ENCODE peak calls at places on chromosomes 12 and 14, in seven cellular contexts. One of them, this sample, is unnamed. For H3K27me3, the result is how much of the 10 kb centered on the place peaks cover.

GRCh38 chr12:67096533-67097318 is 172.4 kb upstream of the CAND1 start:
- DNase-seq in upper lobe of left lung: no peak
- DNase-seq in left ventricle myocardium inferior: no peak
- DNase-seq in CD8-positive, alpha-beta T cell: no peak
- DNase-seq in fibroblast of lung: peak
- DNase-seq in MM.1S: no peak
- DNase-seq in heart left ventricle: no peak
- DNase-seq in this sample: peak

GRCh38 chr12:106296179-106296877 is 6.2 kb upstream of the TCP11L2 start:
- DNase-seq in upper lobe of left lung: no peak
- DNase-seq in CD8-positive, alpha-beta T cell: no peak
- DNase-seq in MM.1S: no peak
- DNase-seq in left ventricle myocardium inferior: no peak
- DNase-seq in fibroblast of lung: peak
- DNase-seq in heart left ventricle: no peak
- DNase-seq in this sample: no peak

GRCh38 chr12:68536885-68537284 is 73.8 kb upstream of the RAP1B start:
- DNase-seq in MM.1S: no peak
- DNase-seq in fibroblast of lung: no peak
- DNase-seq in CD8-positive, alpha-beta T cell: no peak
- DNase-seq in left ventricle myocardium inferior: no peak
- DNase-seq in upper lobe of left lung: no peak
- DNase-seq in heart left ventricle: no peak
- DNase-seq in this sample: no peak

GRCh38 chr12:95548056-95548538 is 3.2 kb downstream of the USP44 start:
- DNase-seq in CD8-positive, alpha-beta T cell: peak
- DNase-seq in left ventricle myocardium inferior: peak
- DNase-seq in heart left ventricle: peak
- DNase-seq in fibroblast of lung: no peak
- DNase-seq in MM.1S: no peak
- DNase-seq in upper lobe of left lung: peak
- DNase-seq in this sample: no peak

GRCh38 chr12:65537978-65538377 is 259.5 kb downstream of the MSRB3 start:
- DNase-seq in upper lobe of left lung: no peak
- DNase-seq in left ventricle myocardium inferior: no peak
- DNase-seq in MM.1S: no peak
- DNase-seq in fibroblast of lung: no peak
- DNase-seq in CD8-positive, alpha-beta T cell: no peak
- DNase-seq in heart left ventricle: no peak
- DNase-seq in this sample: no peak

GRCh38 chr12:116996648-116997047 is 85.9 kb downstream of the FBXW8 start:
- DNase-seq in left ventricle myocardium inferior: no peak
- DNase-seq in MM.1S: no peak
- DNase-seq in heart left ventricle: no peak
- DNase-seq in upper lobe of left lung: no peak
- DNase-seq in CD8-positive, alpha-beta T cell: no peak
- DNase-seq in fibroblast of lung: peak
- DNase-seq in this sample: no peak

GRCh38 chr14:57974896-57975295 is 109.0 kb upstream of the SLC35F4 start:
- DNase-seq in left ventricle myocardium inferior: no peak
- DNase-seq in CD8-positive, alpha-beta T cell: no peak
- DNase-seq in heart left ventricle: no peak
- DNase-seq in fibroblast of lung: no peak
- DNase-seq in upper lobe of left lung: no peak
- DNase-seq in MM.1S: no peak
- DNase-seq in this sample: no peak

GRCh38 chr14:96824283-96824682 is 27.1 kb downstream of the VRK1 start:
- DNase-seq in fibroblast of lung: peak
- DNase-seq in left ventricle myocardium inferior: no peak
- DNase-seq in heart left ventricle: no peak
- DNase-seq in MM.1S: no peak
- DNase-seq in CD8-positive, alpha-beta T cell: no peak
- DNase-seq in upper lobe of left lung: no peak
- DNase-seq in this sample: no peak

GRCh38 chr12:13390381-13390856 is 193.9 kb downstream of the EMP1 start:
- DNase-seq in heart left ventricle: peak
- DNase-seq in upper lobe of left lung: peak
- DNase-seq in left ventricle myocardium inferior: peak
- DNase-seq in CD8-positive, alpha-beta T cell: no peak
- DNase-seq in fibroblast of lung: peak
- DNase-seq in MM.1S: no peak
- DNase-seq in this sample: peak

GRCh38 chr14:51121096-51121495 is 26.2 kb upstream of the TRIM9 start:
- DNase-seq in heart left ventricle: no peak
- DNase-seq in upper lobe of left lung: no peak
- DNase-seq in left ventricle myocardium inferior: no peak
- DNase-seq in fibroblast of lung: peak
- DNase-seq in CD8-positive, alpha-beta T cell: no peak
- DNase-seq in MM.1S: no peak
- DNase-seq in this sample: no peak

GRCh38 chr12:80698847-80699542 is 8.4 kb upstream of the MYF6 start:
- DNase-seq in heart left ventricle: no peak
- DNase-seq in left ventricle myocardium inferior: no peak
- DNase-seq in MM.1S: no peak
- DNase-seq in CD8-positive, alpha-beta T cell: no peak
- DNase-seq in upper lobe of left lung: no peak
- DNase-seq in fibroblast of lung: peak
- DNase-seq in this sample: no peak

GRCh38 chr12:11672833-11673232 is 23.4 kb downstream of the ETV6 start:
- DNase-seq in heart left ventricle: no peak
- DNase-seq in CD8-positive, alpha-beta T cell: no peak
- DNase-seq in left ventricle myocardium inferior: no peak
- DNase-seq in fibroblast of lung: no peak
- DNase-seq in upper lobe of left lung: no peak
- DNase-seq in MM.1S: no peak
- DNase-seq in this sample: no peak

GRCh38 chr12:124568431-124569374 is 1.3 kb upstream of the NCOR2 start:
- DNase-seq in CD8-positive, alpha-beta T cell: no peak
- DNase-seq in fibroblast of lung: peak
- DNase-seq in MM.1S: peak
- DNase-seq in upper lobe of left lung: peak
- DNase-seq in heart left ventricle: peak
- DNase-seq in left ventricle myocardium inferior: peak
- DNase-seq in this sample: no peak

GRCh38 chr12:16003460-16003859 is 92.3 kb downstream of the DERA start:
- DNase-seq in CD8-positive, alpha-beta T cell: no peak
- DNase-seq in left ventricle myocardium inferior: no peak
- DNase-seq in MM.1S: no peak
- DNase-seq in upper lobe of left lung: no peak
- DNase-seq in heart left ventricle: no peak
- DNase-seq in fibroblast of lung: no peak
- DNase-seq in this sample: no peak

GRCh38 chr14:37599527-37600368 is 4.3 kb downstream of the TTC6 start:
- DNase-seq in upper lobe of left lung: no peak
- DNase-seq in heart left ventricle: no peak
- DNase-seq in MM.1S: no peak
- DNase-seq in fibroblast of lung: no peak
- DNase-seq in left ventricle myocardium inferior: no peak
- DNase-seq in CD8-positive, alpha-beta T cell: no peak
- DNase-seq in this sample: no peak

GRCh38 chr14:79543966-79544365 is 667.3 kb downstream of the DIO2 start:
- DNase-seq in CD8-positive, alpha-beta T cell: no peak
- DNase-seq in heart left ventricle: no peak
- DNase-seq in MM.1S: no peak
- DNase-seq in left ventricle myocardium inferior: no peak
- DNase-seq in upper lobe of left lung: no peak
- DNase-seq in fibroblast of lung: peak
- DNase-seq in this sample: no peak

GRCh38 chr12:66885115-66885875 is 206.4 kb upstream of the GRIP1 start:
- DNase-seq in heart left ventricle: no peak
- DNase-seq in fibroblast of lung: no peak
- DNase-seq in MM.1S: no peak
- DNase-seq in CD8-positive, alpha-beta T cell: no peak
- DNase-seq in upper lobe of left lung: no peak
- DNase-seq in left ventricle myocardium inferior: no peak
- DNase-seq in this sample: no peak

GRCh38 chr12:131041968-131042847 is 88.5 kb downstream of the ADGRD1 start:
- DNase-seq in heart left ventricle: no peak
- DNase-seq in CD8-positive, alpha-beta T cell: no peak
- DNase-seq in MM.1S: no peak
- DNase-seq in left ventricle myocardium inferior: no peak
- DNase-seq in upper lobe of left lung: no peak
- DNase-seq in fibroblast of lung: no peak
- DNase-seq in this sample: no peak

GRCh38 chr12:104604070-104604994 is 147.6 kb downstream of the CHST11 start:
- DNase-seq in upper lobe of left lung: peak
- DNase-seq in CD8-positive, alpha-beta T cell: peak
- DNase-seq in MM.1S: no peak
- DNase-seq in left ventricle myocardium inferior: peak
- DNase-seq in fibroblast of lung: peak
- DNase-seq in heart left ventricle: peak
- DNase-seq in this sample: peak

DNA sequence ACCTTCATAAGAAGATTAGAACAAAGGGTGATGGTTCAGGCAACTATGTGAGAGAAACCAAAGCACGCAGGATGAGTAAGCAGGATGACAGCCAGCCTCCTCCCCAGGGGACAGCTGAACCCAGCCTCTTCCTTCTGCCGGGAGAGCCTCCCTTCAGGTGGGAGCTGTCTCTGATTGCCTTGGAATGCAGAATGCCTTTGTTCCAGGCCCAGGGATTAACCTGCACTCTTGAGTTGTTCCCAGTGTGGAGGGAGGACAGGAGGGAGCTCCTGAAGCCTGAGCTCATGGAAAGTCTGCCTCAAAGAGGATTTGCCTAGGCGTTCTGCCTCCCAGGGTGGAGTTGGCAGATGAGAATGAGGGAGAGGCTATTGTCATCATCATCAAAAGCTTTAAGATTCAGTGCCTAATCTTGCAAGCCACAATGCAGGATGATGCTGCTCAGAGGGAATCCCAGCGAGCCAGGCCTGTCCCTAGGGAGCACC is 3.6 kb upstream of the KRT6A start:
- DNase-seq in upper lobe of left lung: no peak
- DNase-seq in CD8-positive, alpha-beta T cell: no peak
- DNase-seq in left ventricle myocardium inferior: no peak
- DNase-seq in heart left ventricle: no peak
- DNase-seq in fibroblast of lung: peak
- DNase-seq in MM.1S: no peak
- DNase-seq in this sample: no peak
- H3K4me3 ChIP-seq in upper lobe of left lung: no peak
- H3K4me3 ChIP-seq in CD8-positive, alpha-beta T cell: no peak
- H3K4me3 ChIP-seq in left ventricle myocardium inferior: no peak
- H3K4me3 ChIP-seq in heart left ventricle: no peak
- H3K4me3 ChIP-seq in fibroblast of lung: no peak
- H3K4me3 ChIP-seq in MM.1S: no peak
- H3K4me3 ChIP-seq in this sample: no peak

GRCh38 chr12:132540436-132540835 is 50.5 kb downstream of the FBRSL1 start:
- DNase-seq in CD8-positive, alpha-beta T cell: no peak
- DNase-seq in heart left ventricle: no peak
- DNase-seq in MM.1S: no peak
- DNase-seq in upper lobe of left lung: no peak
- DNase-seq in fibroblast of lung: no peak
- DNase-seq in left ventricle myocardium inferior: no peak
- DNase-seq in this sample: no peak
- H3K27me3 ChIP-seq in CD8-positive, alpha-beta T cell: under half
- H3K27me3 ChIP-seq in heart left ventricle: under half
- H3K27me3 ChIP-seq in MM.1S: under half
- H3K27me3 ChIP-seq in upper lobe of left lung: under half
- H3K27me3 ChIP-seq in fibroblast of lung: under half
- H3K27me3 ChIP-seq in left ventricle myocardium inferior: under half
- H3K27me3 ChIP-seq in this sample: under half

DNA sequence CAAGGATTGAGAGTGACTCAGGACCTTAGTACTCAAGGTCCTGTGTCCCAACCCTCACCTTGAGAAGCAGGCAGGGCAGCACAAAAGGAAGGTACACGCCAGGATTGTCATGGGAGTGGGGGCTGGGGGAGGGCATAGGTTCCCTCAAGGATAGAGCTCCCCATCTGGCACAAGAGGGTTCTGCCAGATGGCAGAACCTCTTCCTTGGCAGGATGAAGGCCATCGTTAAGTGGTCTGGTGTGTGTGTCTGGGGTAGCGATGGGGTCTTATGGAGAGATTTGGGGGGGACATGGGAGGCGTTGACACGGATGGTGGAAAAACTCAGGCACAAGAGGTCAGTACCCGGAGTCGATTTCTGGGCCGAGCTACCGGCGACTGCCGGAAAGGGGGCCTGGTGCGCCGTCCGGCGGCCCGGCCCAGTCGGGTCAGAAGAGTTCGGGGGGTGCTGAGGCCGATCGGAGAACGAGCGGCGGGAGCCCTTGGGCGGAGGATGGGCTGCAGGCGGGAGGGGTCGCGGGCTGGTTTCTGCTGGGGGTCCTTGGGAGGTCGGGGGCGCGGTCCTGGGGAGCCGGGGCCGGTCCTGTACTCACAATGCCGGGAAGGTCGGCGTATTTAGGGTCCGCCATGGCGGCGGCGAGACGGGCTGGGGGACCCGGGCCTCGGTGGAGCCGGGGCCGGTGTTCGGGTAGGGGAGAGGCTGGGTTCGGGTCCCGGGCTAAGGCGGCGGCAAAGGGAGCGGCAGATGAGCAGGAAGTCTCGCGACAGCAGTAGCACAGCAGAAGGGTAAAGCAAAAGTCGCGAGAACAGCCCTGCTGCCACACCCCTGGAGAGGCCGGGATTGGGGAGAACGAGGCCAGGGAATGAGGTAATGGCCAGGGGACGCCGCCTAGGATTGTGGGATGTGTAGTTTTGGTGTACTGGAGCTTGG is at the start of gene DCTN2:
- DNase-seq in heart left ventricle: peak
- DNase-seq in CD8-positive, alpha-beta T cell: peak
- DNase-seq in fibroblast of lung: peak
- DNase-seq in MM.1S: peak
- DNase-seq in left ventricle myocardium inferior: peak
- DNase-seq in upper lobe of left lung: peak
- DNase-seq in this sample: peak
- TF ChIP-seq CTCF in heart left ventricle: peak
- TF ChIP-seq CTCF in CD8-positive, alpha-beta T cell: no peak
- TF ChIP-seq CTCF in fibroblast of lung: no peak
- TF ChIP-seq CTCF in MM.1S: peak
- TF ChIP-seq CTCF in left ventricle myocardium inferior: no peak
- TF ChIP-seq CTCF in upper lobe of left lung: no peak
- TF ChIP-seq CTCF in this sample: peak

DNA sequence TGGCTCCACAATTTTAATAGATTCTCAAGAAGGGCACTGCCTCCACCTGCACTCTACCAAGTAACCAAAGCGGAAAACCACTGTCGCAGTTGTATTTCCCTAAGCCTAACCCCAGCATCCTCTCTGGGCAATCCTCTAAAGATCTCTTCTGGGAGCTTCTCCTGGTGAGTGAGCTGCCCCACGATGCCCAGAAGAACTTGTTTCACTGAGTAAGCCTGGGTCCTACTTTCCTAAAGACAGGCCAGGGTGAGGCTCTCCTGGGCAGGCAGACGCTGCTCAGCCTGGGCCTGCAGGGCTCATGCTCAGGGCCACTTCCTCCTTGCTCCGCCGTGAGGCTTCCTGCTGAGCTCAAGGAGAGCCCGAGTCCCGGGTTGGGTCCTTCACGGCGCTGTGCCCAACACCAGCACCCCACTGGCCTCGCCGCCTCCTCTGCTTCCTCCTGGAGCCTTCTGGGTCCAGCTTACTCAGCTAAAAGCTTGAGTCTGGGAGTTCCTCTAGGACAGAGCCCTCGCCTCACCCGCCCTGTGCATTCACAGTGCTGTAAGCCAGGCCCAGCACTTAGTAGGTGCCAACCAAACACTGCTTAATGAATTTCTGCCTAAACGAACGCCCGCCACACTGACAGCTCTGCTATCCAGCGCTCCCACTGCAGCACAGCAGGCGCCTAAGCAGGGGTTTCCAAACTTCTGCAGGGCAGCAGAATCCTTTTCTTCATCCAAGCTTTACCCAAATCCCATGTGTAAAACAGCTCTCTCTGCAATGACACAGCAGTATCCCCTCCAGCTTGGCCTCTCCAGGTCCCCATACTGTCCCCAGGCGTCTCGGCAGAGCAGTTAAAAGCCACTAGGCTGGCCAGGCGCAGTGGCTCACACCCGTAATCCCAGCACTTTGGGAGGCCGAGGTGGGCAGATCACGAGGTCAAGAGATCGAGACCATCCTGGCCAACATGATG is 5.7 kb downstream of the RAB35 start:
- DNase-seq in heart left ventricle: peak
- DNase-seq in CD8-positive, alpha-beta T cell: peak
- DNase-seq in MM.1S: no peak
- DNase-seq in fibroblast of lung: no peak
- DNase-seq in left ventricle myocardium inferior: peak
- DNase-seq in upper lobe of left lung: peak
- DNase-seq in this sample: no peak
- H3K4me3 ChIP-seq in heart left ventricle: no peak
- H3K4me3 ChIP-seq in CD8-positive, alpha-beta T cell: peak
- H3K4me3 ChIP-seq in MM.1S: no peak
- H3K4me3 ChIP-seq in fibroblast of lung: no peak
- H3K4me3 ChIP-seq in left ventricle myocardium inferior: no peak
- H3K4me3 ChIP-seq in upper lobe of left lung: no peak
- H3K4me3 ChIP-seq in this sample: no peak

This sample was measured in kidney epithelial cell.